ENCODE peak calls at places on chromosomes 4 and X, in six cellular contexts. U is WTC11; T is HTR-8/SVneo; B is CD4-positive, alpha-beta memory T cell; Z is activated naive CD4-positive, alpha-beta T cell treated with anti-CD3 and anti-CD28 coated beads for 36 hours; I is activated T-helper 1 cell treated with anti-CD3 and anti-CD28 coated beads, Interleukin-2, amount 50 U/mL, for 16 hours. J is an unnamed sample.

GRCh38 chr4:112213091-112213490 is 18.5 kb upstream of the AP1AR start:
- DNase-seq in U (no peak), T (no peak), B (no peak), Z (no peak), I (no peak), J (no peak)

GRCh38 chr4:146945556-146946374 is at the start of gene TTC29:
- DNase-seq in U (peak), T (peak), B (peak), Z (peak), I (peak), J (peak)

GRCh38 chrX:48540015-48540350 is 469 bp downstream of the TBC1D25 start:
- DNase-seq in U (peak), T (no peak), B (peak), Z (peak), I (peak), J (no peak)

GRCh38 chr4:132642196-132642817 is 506.8 kb upstream of the PCDH10 start:
- DNase-seq in U (peak), T (peak), B (no peak), Z (peak), I (no peak), J (peak)

GRCh38 chrX:13380230-13380629 is 60.4 kb upstream of the ATXN3L start:
- DNase-seq in U (no peak), T (no peak), B (no peak), Z (no peak), I (no peak), J (no peak)

GRCh38 chrX:108167211-108167872 is 75.8 kb downstream of the ATG4A start:
- DNase-seq in U (no peak), T (peak), B (no peak), Z (no peak), I (no peak), J (no peak)

GRCh38 chrX:105098812-105099211 is 121.7 kb downstream of the TEX13A start:
- DNase-seq in U (no peak), T (no peak), B (no peak), Z (no peak), I (no peak), J (peak)

GRCh38 chr4:16269742-16270522 is 43.7 kb upstream of the TAPT1 start:
- DNase-seq in U (no peak), T (no peak), B (no peak), Z (no peak), I (no peak), J (no peak)

GRCh38 chr4:186746581-186746980 is 22.9 kb upstream of the FAT1 start:
- DNase-seq in U (no peak), T (no peak), B (no peak), Z (no peak), I (no peak), J (no peak)

GRCh38 chr4:168735735-168736134 is 238.9 kb downstream of the PALLD start:
- DNase-seq in U (no peak), T (no peak), B (no peak), Z (no peak), I (no peak), J (no peak)

GRCh38 chrX:139932077-139932900 is 564 bp downstream of the ATP11C start:
- DNase-seq in U (peak), T (no peak), B (peak), Z (peak), I (peak), J (no peak)

GRCh38 chr4:26885912-26886274 is 25.3 kb downstream of the STIM2 start:
- DNase-seq in U (no peak), T (no peak), B (peak), Z (peak), I (no peak), J (peak)

GRCh38 chr4:152408514-152409327 is 127.2 kb downstream of the FBXW7 start:
- DNase-seq in U (no peak), T (peak), B (peak), Z (peak), I (no peak), J (peak)

GRCh38 chrX:10457092-10457491 is 163.3 kb downstream of the MID1 start:
- DNase-seq in U (no peak), T (no peak), B (no peak), Z (no peak), I (no peak), J (no peak)

GRCh38 chr4:105399535-105400161 is 74.2 kb downstream of the PPA2 start:
- DNase-seq in U (no peak), T (peak), B (no peak), Z (no peak), I (no peak), J (no peak)

GRCh38 chrX:133650262-133650661 is 235.0 kb upstream of the GPC4 start:
- DNase-seq in U (no peak), T (no peak), B (no peak), Z (no peak), I (no peak), J (no peak)

GRCh38 chrX:103477496-103477895 is 41.8 kb downstream of the RAB40A start:
- DNase-seq in U (no peak), T (no peak), B (no peak), Z (no peak), I (no peak), J (no peak)

GRCh38 chr4:94350095-94350494 is 7.5 kb upstream of the HPGDS start:
- DNase-seq in U (no peak), T (no peak), B (no peak), Z (no peak), I (no peak), J (no peak)

GRCh38 chr4:15899511-15899910 is 39.0 kb downstream of the FGFBP1 start:
- DNase-seq in U (no peak), T (no peak), B (no peak), Z (no peak), I (no peak), J (no peak)

GRCh38 chrX:154378059-154378798 is 866 bp upstream of the EMD start:
- DNase-seq in U (peak), T (no peak), B (no peak), Z (peak), I (no peak), J (peak)

GRCh38 chr4:145481164-145481941 is at the start of gene SMAD1:
- DNase-seq in U (peak), T (peak), B (no peak), Z (peak), I (no peak), J (peak)

GRCh38 chr4:139403457-139403856 is 50.5 kb upstream of the RAB33B start:
- DNase-seq in U (no peak), T (no peak), B (no peak), Z (no peak), I (no peak), J (peak)

J was measured in T47D.